ENCODE peak calls at places on chromosomes 6 and 20, in eight cellular contexts. D is ELF-1; G is endothelial cell; L is T-cell; S is progenitor cell of endocrine pancreas; Y is stimulated activated CD4-positive, alpha-beta T cell treated with anti-CD3 and anti-CD28 coated beads, Interleukin-1b, Interleukin-23, amount 100 ng/mL, for 24 hours; O is T47D; F is stimulated activated CD8-positive, alpha-beta memory T cell treated with anti-CD3 and anti-CD28 coated beads, Interleukin-15, amount 100 ng/mL, for 4 hours. J is an unnamed sample.
A peak's percentile ranks its signal among the peaks of the same experiment; 100 is the strongest.

GRCh38 chr6:157761331-157761921 is 61.6 kb upstream of the SNX9 start:
- DNase-seq in F (no peak), S (no peak), D (no peak), Y (no peak), G (no peak), L (peak; percentile 20), O (no peak), J (peak; percentile 19)

GRCh38 chr20:5650191-5650691 is 100.0 kb upstream of the SHLD1 start:
- DNase-seq in L (no peak), S (no peak), G (no peak), Y (no peak), F (no peak), O (no peak), D (no peak), J (no peak)

GRCh38 chr6:130742282-130742681 is 84.9 kb upstream of the SMLR1 start:
- DNase-seq in Y (no peak), D (no peak), F (no peak), G (no peak), O (no peak), S (no peak), L (no peak), J (no peak)

GRCh38 chr6:73200735-73201134 is 24.6 kb downstream of the KHDC1L start:
- DNase-seq in Y (no peak), O (no peak), D (no peak), F (no peak), S (no peak), L (no peak), G (no peak), J (no peak)

GRCh38 chr20:25017257-25017803 is 24.8 kb upstream of the APMAP start:
- DNase-seq in F (no peak), D (peak; percentile 86), O (peak; percentile 92), S (peak; percentile 53), L (no peak), Y (no peak), G (no peak), J (no peak)

GRCh38 chr6:25172819-25173218 is 106.4 kb upstream of the CARMIL1 start:
- DNase-seq in F (no peak), L (no peak), Y (no peak), O (no peak), S (no peak), G (no peak), D (peak; percentile 52), J (no peak)

GRCh38 chr6:56650191-56650590 is 7.5 kb upstream of the DST start:
- DNase-seq in G (no peak), Y (no peak), D (no peak), L (no peak), F (no peak), S (no peak), O (no peak), J (no peak)

GRCh38 chr20:33285861-33286495 is 3.0 kb downstream of the BPIFB1 start:
- DNase-seq in D (no peak), Y (no peak), S (no peak), L (no peak), O (no peak), F (no peak), G (no peak), J (no peak)

GRCh38 chr20:62476074-62476838 is 461 bp upstream of the GATA5 start:
- DNase-seq in S (peak; percentile 33), L (no peak), G (peak; percentile 29), O (peak; percentile 81), F (no peak), D (no peak), Y (no peak), J (no peak)

GRCh38 chr20:10992776-10993175 is 319.0 kb upstream of the JAG1 start:
- DNase-seq in D (no peak), O (no peak), S (no peak), L (no peak), F (no peak), Y (no peak), G (no peak), J (no peak)

GRCh38 chr6:41713161-41713649 is 22.2 kb downstream of the TFEB start:
- DNase-seq in S (no peak), O (no peak), G (no peak), Y (no peak), L (no peak), F (no peak), D (no peak), J (no peak)

GRCh38 chr6:32979720-32980487 is 11.5 kb downstream of the BRD2 start:
- DNase-seq in L (no peak), D (no peak), S (no peak), Y (no peak), G (no peak), F (no peak), O (no peak), J (no peak)

GRCh38 chr6:130018830-130019795 is 732 bp downstream of the L3MBTL3 start:
- DNase-seq in F (no peak), S (peak; percentile 18), O (peak; percentile 47), Y (no peak), G (peak; percentile 45), L (peak; percentile 23), D (peak; percentile 60), J (peak; percentile 16)

GRCh38 chr20:56974499-56975250 is 291.8 kb downstream of the BMP7 start:
- DNase-seq in Y (no peak), G (peak; percentile 66), O (peak; percentile 94), L (no peak), S (peak; percentile 44), D (peak; percentile 78), F (no peak), J (no peak)

GRCh38 chr6:144601221-144601620 is 316.1 kb downstream of the UTRN start:
- DNase-seq in F (no peak), Y (no peak), S (no peak), D (no peak), O (no peak), G (no peak), L (no peak), J (no peak)

GRCh38 chr6:38110407-38111025 is 291.0 kb downstream of the ZFAND3 start:
- DNase-seq in S (no peak), D (no peak), O (no peak), G (no peak), F (no peak), Y (no peak), L (no peak), J (no peak)

GRCh38 chr20:61487346-61488022 is 235.4 kb downstream of the CDH4 start:
- DNase-seq in F (no peak), D (no peak), S (no peak), Y (no peak), L (no peak), O (no peak), G (no peak), J (no peak)

GRCh38 chr6:137488736-137489409 is 5.3 kb downstream of the OLIG3 start:
- DNase-seq in S (no peak), Y (no peak), F (no peak), O (no peak), D (peak; percentile 58), L (no peak), G (no peak), J (no peak)

GRCh38 chr20:51480507-51481270 is 61.8 kb downstream of the NFATC2 start:
- DNase-seq in F (peak; percentile 25), D (no peak), Y (peak; percentile 41), S (no peak), L (no peak), G (no peak), O (no peak), J (peak; percentile 31)

GRCh38 chr6:74222768-74223321 is 526.8 kb downstream of the CD109 start:
- DNase-seq in F (no peak), D (peak; percentile 67), Y (no peak), S (no peak), L (no peak), O (peak; percentile 1), G (peak; percentile 21), J (no peak)

GRCh38 chr20:61935926-61936700 is 129.6 kb downstream of the TAF4 start:
- DNase-seq in S (no peak), G (no peak), D (no peak), Y (no peak), L (no peak), F (no peak), O (no peak), J (no peak)

GRCh38 chr6:80154160-80154559 is 47.7 kb downstream of the BCKDHB start:
- DNase-seq in O (no peak), S (no peak), Y (no peak), D (no peak), F (no peak), G (no peak), L (no peak), J (no peak)

GRCh38 chr6:111727798-111728197 is 122.1 kb upstream of the TRAF3IP2 start:
- DNase-seq in L (no peak), D (no peak), S (no peak), F (no peak), G (no peak), Y (no peak), O (peak; percentile 45), J (no peak)

GRCh38 chr6:51541847-51542246 is 545.6 kb downstream of the PKHD1 start:
- DNase-seq in D (no peak), L (no peak), S (no peak), F (no peak), O (peak; percentile 64), G (no peak), Y (no peak), J (no peak)

GRCh38 chr20:25044261-25044560 is 13.7 kb downstream of the ACSS1 start:
- DNase-seq in O (no peak), S (no peak), Y (no peak), G (no peak), L (no peak), D (no peak), F (no peak), J (no peak)

GRCh38 chr20:45972500-45973183 is 639 bp upstream of the ZNF335 start:
- DNase-seq in D (no peak), O (no peak), Y (no peak), G (no peak), L (no peak), S (no peak), F (no peak), J (no peak)

GRCh38 chr20:24819331-24819965 is 129.6 kb upstream of the CST7 start:
- DNase-seq in O (no peak), G (no peak), F (no peak), Y (no peak), S (no peak), L (no peak), D (no peak), J (no peak)

GRCh38 chr20:63554361-63555278 is 661 bp downstream of the FNDC11 start:
- DNase-seq in L (no peak), D (no peak), S (no peak), O (no peak), G (no peak), Y (no peak), F (no peak), J (no peak)

GRCh38 chr20:38617830-38618196 is 16.2 kb downstream of the ARHGAP40 start:
- DNase-seq in D (no peak), Y (no peak), G (no peak), L (no peak), O (no peak), F (no peak), S (no peak), J (no peak)

GRCh38 chr6:155115893-155116570 is 120.9 kb downstream of the TIAM2 start:
- DNase-seq in D (no peak), S (no peak), O (no peak), G (no peak), L (no peak), F (no peak), Y (no peak), J (no peak)

GRCh38 chr6:11609324-11610071 is 71.9 kb downstream of the TMEM170B start:
- DNase-seq in L (no peak), G (peak; percentile 39), Y (no peak), F (no peak), D (peak; percentile 59), O (peak; percentile 28), S (no peak), J (no peak)

GRCh38 chr20:20267685-20268429 is 100.0 kb upstream of the INSM1 start:
- DNase-seq in L (no peak), D (no peak), G (no peak), S (no peak), Y (no peak), F (no peak), O (peak; percentile 60), J (no peak)

GRCh38 chr6:51459958-51460357 is 627.5 kb downstream of the PKHD1 start:
- DNase-seq in D (no peak), O (no peak), S (no peak), F (no peak), G (no peak), Y (no peak), L (no peak), J (no peak)

GRCh38 chr20:36606171-36607116 is 865 bp downstream of the RAB5IF start:
- DNase-seq in O (peak; percentile 26), S (no peak), G (peak; percentile 9), F (no peak), L (no peak), Y (no peak), D (peak; percentile 45), J (no peak)

J was measured in T follicular helper cell.